ENCODE peak calls at places on chromosomes 3 and 15, in four cellular contexts. V is H9, I is right lobe of liver, M is colonic mucosa. W is an unnamed sample.

GRCh38 chr15:41893422-41894250 is at the start of gene SPTBN5:
- DNase-seq in M (no peak), V (no peak), I (peak; percentile 53), W (peak; percentile 53)

GRCh38 chr3:30602946-30603345 is 3.5 kb upstream of the TGFBR2 start:
- DNase-seq in M (no peak), V (no peak), I (no peak), W (no peak)

GRCh38 chr3:14000556-14000955 is 120.7 kb upstream of the WNT7A start:
- DNase-seq in I (no peak), V (no peak), M (no peak), W (no peak)

GRCh38 chr15:63587527-63587926 is 9.7 kb upstream of the FBXL22 start:
- DNase-seq in I (no peak), M (no peak), V (no peak), W (no peak)

GRCh38 chr3:178568152-178568753 is 32.0 kb downstream of the KCNMB2 start:
- DNase-seq in M (no peak), I (no peak), V (no peak), W (no peak)

GRCh38 chr3:123733805-123734526 is 149.1 kb upstream of the HACD2 start:
- DNase-seq in V (no peak), I (no peak), M (no peak), W (peak; percentile 72)

GRCh38 chr3:42270561-42270960 is 4.6 kb upstream of the CCK start:
- DNase-seq in V (no peak), I (no peak), M (no peak), W (no peak)

GRCh38 chr3:144067059-144067458 is 95.4 kb downstream of the DIPK2A start:
- DNase-seq in I (no peak), M (no peak), V (no peak), W (no peak)

DNA sequence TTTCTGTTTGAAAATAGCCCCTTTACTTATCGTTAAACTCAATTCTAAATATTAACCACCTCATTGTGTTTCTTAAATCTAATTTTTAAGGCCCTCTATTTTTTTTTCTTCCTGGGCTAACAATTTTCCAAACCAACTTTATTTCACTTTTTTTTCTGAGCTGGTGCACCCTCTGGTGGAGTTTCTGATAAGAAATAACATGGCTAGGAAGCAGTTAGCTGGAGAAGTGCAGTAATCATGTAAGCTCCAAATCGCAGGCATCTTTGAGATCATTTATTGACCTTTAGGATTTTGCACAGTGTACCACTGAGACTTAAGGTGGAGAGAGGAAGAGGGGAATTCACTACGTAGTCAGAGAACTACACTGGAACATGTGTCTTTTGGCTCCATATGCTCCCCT is 6.4 kb downstream of the TMEM207 start:
- DNase-seq in M (no peak), V (no peak), I (no peak), W (no peak)
- TF ChIP-seq CTCF in M (no peak), V (peak; percentile 55), I (peak; percentile 42), W (peak; percentile 72)

GRCh38 chr3:188489639-188490405 is 335.9 kb downstream of the LPP start:
- DNase-seq in V (no peak), I (no peak), M (no peak), W (no peak)
- H3K4me1 ChIP-seq in V (no peaks in the 10 kb centered on the region), I (no peaks in the 10 kb centered on the region), M (no peaks in the 10 kb centered on the region), W (peaks cover 6% of the 10 kb centered on the region)

DNA sequence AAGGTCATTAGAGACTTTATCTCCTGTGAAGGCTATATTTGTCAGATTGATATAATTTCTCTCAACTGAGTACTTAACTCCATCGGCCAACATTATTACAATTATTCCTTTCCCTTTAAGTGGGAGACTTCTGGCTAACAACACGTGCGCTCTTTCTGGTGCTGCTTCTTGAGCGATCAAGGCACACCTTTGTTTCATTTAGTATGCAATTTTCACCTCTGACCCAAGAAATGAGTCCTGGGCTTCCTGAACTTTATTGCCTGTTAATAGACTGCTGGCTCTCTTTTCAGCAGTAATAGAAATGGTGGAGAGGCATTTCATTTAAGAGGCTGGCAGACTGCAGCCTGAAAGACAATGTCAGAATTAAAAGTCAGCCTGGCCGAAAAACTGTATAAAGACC is 300.2 kb downstream of the MECOM start:
- DNase-seq in M (no peak), V (no peak), I (no peak), W (no peak)
- TF ChIP-seq CTCF in M (no peak), V (no peak), I (no peak), W (no peak)

GRCh38 chr3:179956416-179956830 is 80.3 kb downstream of the PEX5L start:
- DNase-seq in I (no peak), M (no peak), V (no peak), W (no peak)
- H3K4me1 ChIP-seq in I (no peaks in the 10 kb centered on the region), M (no peaks in the 10 kb centered on the region), V (no peaks in the 10 kb centered on the region), W (peaks cover 3% of the 10 kb centered on the region)

GRCh38 chr3:146163584-146163983 is 2.6 kb upstream of the PLOD2 start:
- DNase-seq in V (no peak), I (no peak), M (no peak), W (no peak)
- TF ChIP-seq CTCF in V (peak; percentile 16), I (peak; percentile 25), M (no peak), W (peak; percentile 23)

W was measured in RWPE2.